ENCODE peak calls at places on chromosomes 12 and 14, in seven cellular contexts. R is uterus, F is PC-3, D is AG04450, X is epithelial cell of esophagus, J is A549, S is Calu3. O is an unnamed sample.
A peak's percentile ranks its signal among the peaks of the same experiment; 100 is the strongest.

GRCh38 chr12:89087149-89087834 is 265.0 kb downstream of the DUSP6 start:
- DNase-seq in F (no peak), D (no peak), J (no peak), S (no peak), X (no peak), R (no peak), O (no peak)

GRCh38 chr12:72074956-72075355 is 136.3 kb downstream of the TPH2 start:
- DNase-seq in R (no peak), J (no peak), S (no peak), F (no peak), X (no peak), D (no peak), O (no peak)

GRCh38 chr14:36048667-36049066 is 127.9 kb downstream of the PTCSC3 start:
- DNase-seq in S (no peak), F (no peak), R (no peak), D (no peak), X (no peak), J (no peak), O (no peak)

GRCh38 chr14:63328787-63329737 is 10.3 kb upstream of the GPHB5 start:
- DNase-seq in S (no peak), J (no peak), D (no peak), R (no peak), F (no peak), X (no peak), O (no peak)

GRCh38 chr14:100466111-100466856 is 120.9 kb downstream of the BEGAIN start:
- DNase-seq in J (no peak), S (no peak), X (no peak), F (no peak), D (no peak), R (no peak), O (no peak)

GRCh38 chr12:15919491-15919890 is 8.4 kb downstream of the DERA start:
- DNase-seq in D (no peak), X (no peak), J (no peak), S (no peak), R (no peak), F (no peak), O (no peak)

GRCh38 chr14:71682337-71682736 is 249.9 kb upstream of the RGS6 start:
- DNase-seq in X (no peak), R (no peak), J (no peak), F (no peak), S (no peak), D (no peak), O (no peak)

GRCh38 chr12:75684678-75685620 is 173.5 kb upstream of the KRR1 start:
- DNase-seq in F (no peak), S (no peak), R (no peak), J (no peak), D (no peak), X (peak; percentile 94), O (no peak)

GRCh38 chr12:131155131-131155530 is 201.4 kb downstream of the ADGRD1 start:
- DNase-seq in S (no peak), F (no peak), X (no peak), D (no peak), R (no peak), J (no peak), O (no peak)

GRCh38 chr12:121801601-121802484 is 2.0 kb upstream of the SETD1B start:
- DNase-seq in J (no peak), S (no peak), F (peak; percentile 27), R (no peak), X (peak; percentile 45), D (no peak), O (peak; percentile 44)

GRCh38 chr14:30227871-30228270 is 300.2 kb upstream of the PRKD1 start:
- DNase-seq in S (peak; percentile 14), X (peak; percentile 84), J (no peak), R (peak; percentile 18), F (peak; percentile 86), D (no peak), O (peak; percentile 77)

GRCh38 chr14:99562848-99563748 is 40.9 kb downstream of the CCDC85C start:
- DNase-seq in X (no peak), D (peak; percentile 39), R (peak; percentile 88), S (peak; percentile 93), F (peak; percentile 87), J (peak; percentile 86), O (peak; percentile 85)

DNA sequence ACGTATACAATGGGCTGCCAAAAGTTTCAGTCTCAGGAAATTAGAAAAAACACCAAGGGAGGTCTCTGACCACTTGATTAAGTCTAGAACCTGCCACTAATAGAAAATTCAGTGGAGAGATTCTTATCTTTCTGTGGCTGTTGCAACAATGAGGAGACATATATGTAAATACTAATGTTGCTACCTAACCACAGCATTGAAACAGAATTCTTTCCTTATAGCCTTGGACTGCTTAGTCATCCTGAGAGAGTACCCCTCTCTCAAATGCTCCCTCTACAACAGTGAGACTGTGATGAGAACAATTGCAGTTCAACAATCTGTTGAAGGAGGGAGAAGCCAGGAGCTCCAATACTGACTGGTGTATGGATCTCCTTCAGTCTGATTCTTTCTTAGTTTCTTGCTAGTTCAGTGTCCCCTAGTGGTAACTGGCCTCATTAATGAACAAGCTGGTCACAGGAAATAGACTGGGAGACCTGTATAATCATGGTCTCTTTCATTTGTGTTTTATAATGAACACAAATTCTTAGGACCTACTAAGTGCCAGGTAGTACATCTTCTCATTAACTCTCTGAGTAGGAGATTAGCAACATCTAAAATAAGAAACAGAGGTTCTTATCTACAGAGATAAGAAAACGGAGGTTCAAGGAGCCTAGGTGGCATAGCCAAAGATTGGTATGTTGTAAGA is 164.5 kb downstream of the SLC38A4 start:
- DNase-seq in R (peak; percentile 50), X (peak; percentile 86), D (peak; percentile 85), F (peak; percentile 80), S (peak; percentile 17), J (peak; percentile 90), O (peak; percentile 79)
- TF ChIP-seq CTCF in R (peak; percentile 75), X (peak; percentile 86), D (peak; percentile 92), F (peak; percentile 87), S (peak; percentile 38), J (peak; percentile 77), O (peak; percentile 57)

GRCh38 chr12:26422839-26423398 is 227.5 kb downstream of the SSPN start:
- DNase-seq in X (no peak), F (no peak), D (no peak), R (no peak), S (no peak), J (no peak), O (no peak)

GRCh38 chr12:26426652-26427051 is 231.3 kb downstream of the SSPN start:
- DNase-seq in J (no peak), D (no peak), R (no peak), F (no peak), S (no peak), X (no peak), O (no peak)

GRCh38 chr12:26428420-26428819 is 233.0 kb downstream of the SSPN start:
- DNase-seq in X (no peak), D (no peak), F (no peak), R (no peak), S (no peak), J (no peak), O (no peak)

GRCh38 chr12:26429070-26429691 is 233.8 kb downstream of the SSPN start:
- DNase-seq in D (no peak), J (no peak), X (no peak), R (no peak), S (no peak), F (no peak), O (no peak)

DNA sequence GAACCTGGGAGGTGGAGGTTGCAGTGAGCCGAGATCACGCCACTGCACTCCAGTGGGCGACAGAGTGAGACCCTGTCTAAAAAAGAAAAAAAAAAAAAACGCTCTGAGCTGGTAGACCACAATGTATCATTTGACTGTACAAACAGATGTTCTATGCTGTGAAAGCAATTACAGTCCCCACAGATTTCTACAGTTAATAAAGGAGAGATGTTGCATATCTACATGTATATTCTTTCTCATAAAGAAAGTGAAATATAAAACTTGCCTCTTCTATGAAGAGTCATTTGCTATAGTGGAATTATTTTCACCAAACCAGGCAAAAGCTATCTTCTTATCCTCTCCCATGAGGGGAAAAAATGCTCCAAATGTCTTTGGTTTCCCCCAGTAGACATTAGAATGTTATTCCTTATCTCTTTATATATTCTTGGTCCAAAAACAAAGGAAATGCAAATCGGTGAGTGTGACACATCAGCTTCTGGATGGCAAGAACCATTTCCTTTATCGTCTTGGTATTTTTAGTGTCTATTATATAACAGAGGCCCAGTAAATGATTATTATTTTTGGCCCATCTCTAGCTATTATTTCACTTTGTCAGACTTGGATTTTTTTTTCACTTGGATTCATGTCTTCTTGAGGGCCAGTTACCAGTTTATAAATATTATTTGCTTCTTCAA is 230.4 kb downstream of the SSPN start:
- DNase-seq in S (no peak), R (no peak), X (no peak), D (no peak), J (no peak), F (no peak), O (no peak)
- TF ChIP-seq CTCF in S (no peak), R (no peak), X (no peak), D (no peak), J (no peak), F (no peak), O (no peak)

GRCh38 chr12:106205208-106206069 is 42.4 kb downstream of the CKAP4 start:
- DNase-seq in F (peak; percentile 75), R (no peak), D (no peak), S (peak; percentile 73), J (peak; percentile 61), X (peak; percentile 43), O (peak; percentile 43)
- TF ChIP-seq CTCF in F (peak; percentile 72), R (no peak), D (no peak), S (no peak), J (peak; percentile 36), X (no peak), O (peak; percentile 38)

DNA sequence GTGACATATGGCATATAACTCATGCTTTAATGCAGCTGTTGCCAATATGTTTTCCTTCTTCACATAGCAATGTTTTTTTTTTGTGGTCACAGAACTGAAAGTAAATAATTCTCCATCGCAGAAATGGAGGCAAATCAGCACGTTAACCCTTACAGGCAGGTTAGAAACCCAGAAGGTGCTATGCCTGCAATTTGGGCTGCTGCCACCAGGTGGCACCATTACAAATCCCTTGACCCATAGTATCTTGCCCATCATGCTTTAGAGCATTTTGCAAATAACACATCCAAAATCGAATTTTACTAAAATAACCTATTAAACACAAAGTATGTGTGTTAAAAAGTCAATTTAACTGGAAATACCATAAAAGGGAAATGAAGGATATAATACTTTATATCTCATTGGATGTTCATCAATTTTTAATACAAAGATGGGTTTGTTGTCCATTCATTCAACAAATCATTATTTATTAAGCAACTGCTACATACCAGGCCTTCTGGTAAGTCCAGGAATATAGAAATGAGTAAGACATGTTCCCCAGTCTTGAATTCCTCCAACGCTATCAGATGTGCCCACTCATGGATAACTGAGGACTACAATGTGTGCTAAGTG is 340.1 kb downstream of the GLT1D1 start:
- DNase-seq in J (peak; percentile 29), R (no peak), D (no peak), S (peak; percentile 41), X (no peak), F (peak; percentile 60), O (peak; percentile 36)
- TF ChIP-seq CTCF in J (no peak), R (no peak), D (peak; percentile 53), S (peak; percentile 87), X (peak; percentile 38), F (peak; percentile 88), O (peak; percentile 47)

DNA sequence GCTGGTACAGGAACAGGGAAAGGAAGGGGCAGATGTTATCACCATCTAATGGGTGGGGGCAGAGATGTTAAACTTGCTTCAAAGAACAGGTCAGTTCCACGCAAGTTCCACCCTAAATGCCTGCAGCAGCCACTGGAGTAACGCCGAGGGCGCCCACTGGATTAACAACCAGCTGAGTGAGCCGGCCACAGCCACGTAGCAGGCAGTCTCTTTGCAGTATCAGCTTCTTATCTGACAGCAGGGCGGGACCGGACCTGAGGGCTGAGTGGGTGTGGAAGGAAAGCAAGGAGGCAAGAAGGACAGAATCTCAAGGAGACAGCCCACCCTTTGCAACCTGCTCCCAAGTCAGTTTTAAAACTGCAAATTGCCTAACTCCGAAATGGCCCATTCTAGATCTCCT is 38.4 kb upstream of the FOXN3 start:
- DNase-seq in F (no peak), S (peak; percentile 8), D (no peak), R (no peak), J (no peak), X (no peak), O (no peak)
- TF ChIP-seq CTCF in F (no peak), S (no peak), D (no peak), R (no peak), J (no peak), X (no peak), O (no peak)